ENCODE peak calls at places on chromosomes 3 and 15, in six cellular contexts. P, C, O, E, V and W are unnamed samples.

GRCh38 chr3:79947469-79947868 is 179.7 kb upstream of the ROBO1 start:
- DNase-seq in P (peak; percentile 28), C (no peak), O (no peak), E (no peak), V (no peak), W (no peak)

GRCh38 chr3:98500019-98500418 is 2.5 kb downstream of the OR5K2 start:
- DNase-seq in P (no peak), C (no peak), O (no peak), E (no peak), V (no peak), W (no peak)

GRCh38 chr15:87345955-87346354 is 910.6 kb downstream of the NTRK3 start:
- DNase-seq in P (no peak), C (no peak), O (no peak), E (no peak), V (no peak), W (no peak)

GRCh38 chr15:99015677-99016568 is 8.3 kb upstream of the PGPEP1L start:
- DNase-seq in P (peak; percentile 7), C (no peak), O (no peak), E (no peak), V (no peak), W (no peak)

GRCh38 chr3:185796431-185797107 is 28.3 kb downstream of the IGF2BP2 start:
- DNase-seq in P (peak; percentile 86), C (no peak), O (no peak), E (peak; percentile 78), V (peak; percentile 72), W (peak; percentile 85)

GRCh38 chr3:117477214-117477755 is 767.7 kb downstream of the TUSC7 start:
- DNase-seq in P (no peak), C (no peak), O (no peak), E (no peak), V (no peak), W (no peak)

GRCh38 chr3:194140520-194141414 is 4.8 kb downstream of the HES1 start:
- DNase-seq in P (peak; percentile 73), C (no peak), O (no peak), E (no peak), V (no peak), W (no peak)

GRCh38 chr3:23004971-23005370 is 198.2 kb upstream of the UBE2E2 start:
- DNase-seq in P (peak; percentile 90), C (peak; percentile 11), O (no peak), E (peak; percentile 67), V (no peak), W (peak; percentile 89)

GRCh38 chr3:65019412-65020093 is 331.8 kb upstream of the ADAMTS9 start:
- DNase-seq in P (peak; percentile 81), C (no peak), O (no peak), E (no peak), V (no peak), W (no peak)

GRCh38 chr3:113844622-113845222 is 6.1 kb downstream of the GRAMD1C start:
- DNase-seq in P (peak; percentile 34), C (no peak), O (peak; percentile 11), E (no peak), V (no peak), W (peak; percentile 40)

GRCh38 chr3:18159681-18160080 is 265.5 kb downstream of the SATB1 start:
- DNase-seq in P (no peak), C (no peak), O (no peak), E (no peak), V (no peak), W (no peak)

GRCh38 chr15:47429376-47429775 is 287.9 kb upstream of the SEMA6D start:
- DNase-seq in P (peak; percentile 76), C (no peak), O (no peak), E (no peak), V (no peak), W (no peak)

GRCh38 chr3:131083190-131083863 is 56.6 kb downstream of the NEK11 start:
- DNase-seq in P (peak; percentile 15), C (no peak), O (no peak), E (no peak), V (peak; percentile 14), W (no peak)

GRCh38 chr3:13073042-13073906 is at the start of gene IQSEC1:
- DNase-seq in P (peak; percentile 25), C (no peak), O (peak; percentile 71), E (no peak), V (no peak), W (peak; percentile 7)

GRCh38 chr3:13493867-13494441 is 13.8 kb downstream of the HDAC11 start:
- DNase-seq in P (no peak), C (no peak), O (no peak), E (no peak), V (no peak), W (no peak)

GRCh38 chr15:96421211-96421610 is 90.7 kb downstream of the NR2F2 start:
- DNase-seq in P (peak; percentile 62), C (no peak), O (no peak), E (peak; percentile 41), V (peak; percentile 52), W (peak; percentile 61)

GRCh38 chr15:85419200-85419599 is 38.8 kb downstream of the AKAP13 start:
- DNase-seq in P (peak; percentile 57), C (no peak), O (no peak), E (peak; percentile 50), V (no peak), W (peak; percentile 41)

GRCh38 chr15:42314818-42315217 is 41.6 kb upstream of the TMEM87A start:
- DNase-seq in P (no peak), C (no peak), O (no peak), E (no peak), V (no peak), W (no peak)

GRCh38 chr3:29693863-29694262 is 413.0 kb downstream of the RBMS3 start:
- DNase-seq in P (peak; percentile 98), C (peak; percentile 24), O (no peak), E (peak; percentile 92), V (peak; percentile 74), W (peak; percentile 87)

GRCh38 chr15:41957021-41957897 is 15.1 kb downstream of the EHD4 start:
- DNase-seq in P (no peak), C (no peak), O (no peak), E (no peak), V (no peak), W (peak; percentile 38)

GRCh38 chr3:183579967-183580720 is 24.6 kb upstream of the KLHL6 start:
- DNase-seq in P (no peak), C (no peak), O (no peak), E (no peak), V (peak; percentile 35), W (no peak)

GRCh38 chr15:60682115-60682514 is 203.2 kb upstream of the ICE2 start:
- DNase-seq in P (peak; percentile 65), C (no peak), O (no peak), E (no peak), V (no peak), W (peak; percentile 78)

GRCh38 chr3:131735121-131735520 is 232.3 kb upstream of the MRPL3 start:
- DNase-seq in P (peak; percentile 77), C (no peak), O (no peak), E (peak; percentile 51), V (peak; percentile 10), W (no peak)

GRCh38 chr15:57922780-57923179 is 142.7 kb downstream of the ALDH1A2 start:
- DNase-seq in P (no peak), C (no peak), O (no peak), E (no peak), V (no peak), W (no peak)

GRCh38 chr3:182729903-182730674 is 63.2 kb upstream of the ATP11B start:
- DNase-seq in P (no peak), C (no peak), O (no peak), E (no peak), V (no peak), W (no peak)

GRCh38 chr3:54783611-54784010 is 144.2 kb downstream of the LRTM1 start:
- DNase-seq in P (peak; percentile 72), C (no peak), O (no peak), E (peak; percentile 20), V (no peak), W (no peak)

GRCh38 chr3:27720899-27721716 is 1.0 kb downstream of the EOMES start:
- DNase-seq in P (no peak), C (no peak), O (no peak), E (no peak), V (no peak), W (no peak)

GRCh38 chr3:147705626-147706025 is 296.5 kb downstream of the ZIC1 start:
- DNase-seq in P (no peak), C (no peak), O (no peak), E (no peak), V (no peak), W (no peak)

GRCh38 chr3:22685598-22685997 is 517.5 kb upstream of the UBE2E2 start:
- DNase-seq in P (no peak), C (no peak), O (no peak), E (peak; percentile 10), V (no peak), W (no peak)

GRCh38 chr3:171811059-171811912 is 1.0 kb upstream of the PLD1 start:
- DNase-seq in P (peak; percentile 98), C (no peak), O (no peak), E (peak; percentile 97), V (no peak), W (peak; percentile 99)

GRCh38 chr15:73748731-73749130 is 4.4 kb downstream of the INSYN1 start:
- DNase-seq in P (no peak), C (no peak), O (no peak), E (no peak), V (no peak), W (no peak)

GRCh38 chr15:97745481-97746071 is 214.9 kb upstream of the ARRDC4 start:
- DNase-seq in P (no peak), C (no peak), O (peak; percentile 5), E (no peak), V (no peak), W (no peak)

GRCh38 chr3:122758877-122759670 is 34.6 kb downstream of the HSPBAP1 start:
- DNase-seq in P (no peak), C (no peak), O (no peak), E (no peak), V (no peak), W (no peak)

GRCh38 chr3:133570139-133570936 is 3.1 kb upstream of the CDV3 start:
- DNase-seq in P (peak; percentile 96), C (no peak), O (no peak), E (peak; percentile 84), V (peak; percentile 88), W (peak; percentile 81)

GRCh38 chr3:169264711-169265110 is 398.8 kb downstream of the MECOM start:
- DNase-seq in P (peak; percentile 64), C (no peak), O (no peak), E (no peak), V (peak; percentile 84), W (peak; percentile 44)